ENCODE peak calls at places on chromosome 14, in ten cellular contexts. One of them, this sample, is unnamed.

GRCh38 chr14:92553456-92553855 is 39.9 kb downstream of the RIN3 start:
- DNase-seq in cardiac fibroblast: peak
- DNase-seq in astrocyte: peak
- DNase-seq in astrocyte of the spinal cord: peak
- DNase-seq in body of pancreas: no peak
- DNase-seq in CD8-positive, alpha-beta T cell: no peak
- DNase-seq in left ventricle myocardium inferior: no peak
- DNase-seq in AG04450: no peak
- DNase-seq in lower lobe of right lung: no peak
- DNase-seq in bronchial epithelial cell: no peak
- DNase-seq in this sample: no peak

GRCh38 chr14:89417469-89418225 is 614 bp upstream of the FOXN3 start:
- DNase-seq in astrocyte: peak
- DNase-seq in CD8-positive, alpha-beta T cell: peak
- DNase-seq in bronchial epithelial cell: peak
- DNase-seq in lower lobe of right lung: peak
- DNase-seq in cardiac fibroblast: peak
- DNase-seq in AG04450: no peak
- DNase-seq in body of pancreas: peak
- DNase-seq in astrocyte of the spinal cord: peak
- DNase-seq in left ventricle myocardium inferior: peak
- DNase-seq in this sample: peak

GRCh38 chr14:32078794-32079663 is 1.9 kb downstream of the ARHGAP5 start:
- DNase-seq in left ventricle myocardium inferior: no peak
- DNase-seq in body of pancreas: no peak
- DNase-seq in AG04450: no peak
- DNase-seq in cardiac fibroblast: no peak
- DNase-seq in lower lobe of right lung: no peak
- DNase-seq in astrocyte of the spinal cord: peak
- DNase-seq in bronchial epithelial cell: peak
- DNase-seq in CD8-positive, alpha-beta T cell: no peak
- DNase-seq in astrocyte: peak
- DNase-seq in this sample: no peak

GRCh38 chr14:52922656-52923055 is 28.2 kb downstream of the FERMT2 start:
- DNase-seq in cardiac fibroblast: peak
- DNase-seq in AG04450: no peak
- DNase-seq in astrocyte of the spinal cord: peak
- DNase-seq in left ventricle myocardium inferior: no peak
- DNase-seq in astrocyte: peak
- DNase-seq in bronchial epithelial cell: no peak
- DNase-seq in lower lobe of right lung: no peak
- DNase-seq in body of pancreas: no peak
- DNase-seq in CD8-positive, alpha-beta T cell: no peak
- DNase-seq in this sample: no peak

GRCh38 chr14:67360469-67361206 is 510 bp downstream of the EIF2S1 start:
- DNase-seq in lower lobe of right lung: no peak
- DNase-seq in astrocyte of the spinal cord: no peak
- DNase-seq in bronchial epithelial cell: no peak
- DNase-seq in astrocyte: no peak
- DNase-seq in CD8-positive, alpha-beta T cell: no peak
- DNase-seq in cardiac fibroblast: no peak
- DNase-seq in AG04450: no peak
- DNase-seq in left ventricle myocardium inferior: no peak
- DNase-seq in body of pancreas: no peak
- DNase-seq in this sample: no peak

GRCh38 chr14:98015921-98016320 is 1218.7 kb downstream of the VRK1 start:
- DNase-seq in body of pancreas: no peak
- DNase-seq in CD8-positive, alpha-beta T cell: no peak
- DNase-seq in AG04450: no peak
- DNase-seq in astrocyte: no peak
- DNase-seq in cardiac fibroblast: no peak
- DNase-seq in bronchial epithelial cell: no peak
- DNase-seq in lower lobe of right lung: no peak
- DNase-seq in left ventricle myocardium inferior: no peak
- DNase-seq in astrocyte of the spinal cord: no peak
- DNase-seq in this sample: no peak

GRCh38 chr14:97177016-97177415 is 379.8 kb downstream of the VRK1 start:
- DNase-seq in astrocyte of the spinal cord: no peak
- DNase-seq in lower lobe of right lung: no peak
- DNase-seq in bronchial epithelial cell: peak
- DNase-seq in CD8-positive, alpha-beta T cell: peak
- DNase-seq in body of pancreas: peak
- DNase-seq in astrocyte: no peak
- DNase-seq in left ventricle myocardium inferior: no peak
- DNase-seq in AG04450: no peak
- DNase-seq in cardiac fibroblast: no peak
- DNase-seq in this sample: no peak

GRCh38 chr14:53432378-53432802 is 279.3 kb upstream of the DDHD1 start:
- DNase-seq in cardiac fibroblast: peak
- DNase-seq in astrocyte: peak
- DNase-seq in astrocyte of the spinal cord: peak
- DNase-seq in left ventricle myocardium inferior: no peak
- DNase-seq in lower lobe of right lung: no peak
- DNase-seq in body of pancreas: no peak
- DNase-seq in bronchial epithelial cell: peak
- DNase-seq in AG04450: peak
- DNase-seq in CD8-positive, alpha-beta T cell: no peak
- DNase-seq in this sample: no peak

GRCh38 chr14:24310666-24311604 is at the start of gene LTB4R:
- DNase-seq in CD8-positive, alpha-beta T cell: peak
- DNase-seq in cardiac fibroblast: peak
- DNase-seq in bronchial epithelial cell: peak
- DNase-seq in astrocyte: peak
- DNase-seq in astrocyte of the spinal cord: peak
- DNase-seq in lower lobe of right lung: peak
- DNase-seq in AG04450: no peak
- DNase-seq in body of pancreas: peak
- DNase-seq in left ventricle myocardium inferior: peak
- DNase-seq in this sample: peak

GRCh38 chr14:61438497-61438859 is 117.1 kb downstream of the PRKCH start:
- DNase-seq in astrocyte of the spinal cord: no peak
- DNase-seq in bronchial epithelial cell: peak
- DNase-seq in left ventricle myocardium inferior: no peak
- DNase-seq in CD8-positive, alpha-beta T cell: no peak
- DNase-seq in body of pancreas: no peak
- DNase-seq in AG04450: no peak
- DNase-seq in cardiac fibroblast: no peak
- DNase-seq in lower lobe of right lung: no peak
- DNase-seq in astrocyte: no peak
- DNase-seq in this sample: no peak

GRCh38 chr14:53744846-53745245 is 211.8 kb downstream of the BMP4 start:
- DNase-seq in astrocyte: no peak
- DNase-seq in body of pancreas: no peak
- DNase-seq in lower lobe of right lung: no peak
- DNase-seq in astrocyte of the spinal cord: no peak
- DNase-seq in bronchial epithelial cell: no peak
- DNase-seq in AG04450: no peak
- DNase-seq in left ventricle myocardium inferior: no peak
- DNase-seq in cardiac fibroblast: no peak
- DNase-seq in CD8-positive, alpha-beta T cell: no peak
- DNase-seq in this sample: no peak

GRCh38 chr14:99242816-99243795 is 28.9 kb downstream of the BCL11B start:
- DNase-seq in astrocyte of the spinal cord: no peak
- DNase-seq in AG04450: no peak
- DNase-seq in CD8-positive, alpha-beta T cell: no peak
- DNase-seq in astrocyte: no peak
- DNase-seq in left ventricle myocardium inferior: no peak
- DNase-seq in lower lobe of right lung: no peak
- DNase-seq in bronchial epithelial cell: peak
- DNase-seq in body of pancreas: no peak
- DNase-seq in cardiac fibroblast: no peak
- DNase-seq in this sample: no peak

GRCh38 chr14:35261774-35262173 is 30.4 kb upstream of the PSMA6 start:
- DNase-seq in astrocyte of the spinal cord: peak
- DNase-seq in astrocyte: no peak
- DNase-seq in left ventricle myocardium inferior: no peak
- DNase-seq in body of pancreas: no peak
- DNase-seq in CD8-positive, alpha-beta T cell: no peak
- DNase-seq in bronchial epithelial cell: peak
- DNase-seq in AG04450: no peak
- DNase-seq in lower lobe of right lung: no peak
- DNase-seq in cardiac fibroblast: peak
- DNase-seq in this sample: no peak
- TF ChIP-seq CTCF in astrocyte of the spinal cord: no peak
- TF ChIP-seq CTCF in astrocyte: peak
- TF ChIP-seq CTCF in left ventricle myocardium inferior: peak
- TF ChIP-seq CTCF in body of pancreas: no peak
- TF ChIP-seq CTCF in CD8-positive, alpha-beta T cell: no peak
- TF ChIP-seq CTCF in bronchial epithelial cell: peak
- TF ChIP-seq CTCF in AG04450: no peak
- TF ChIP-seq CTCF in lower lobe of right lung: peak
- TF ChIP-seq CTCF in cardiac fibroblast: no peak
- TF ChIP-seq CTCF in this sample: no peak

GRCh38 chr14:100470523-100470897 is 116.7 kb downstream of the BEGAIN start:
- DNase-seq in bronchial epithelial cell: no peak
- DNase-seq in AG04450: no peak
- DNase-seq in astrocyte: no peak
- DNase-seq in left ventricle myocardium inferior: no peak
- DNase-seq in cardiac fibroblast: no peak
- DNase-seq in astrocyte of the spinal cord: no peak
- DNase-seq in body of pancreas: no peak
- DNase-seq in lower lobe of right lung: no peak
- DNase-seq in CD8-positive, alpha-beta T cell: no peak
- DNase-seq in this sample: no peak

GRCh38 chr14:100473249-100473648 is 114.0 kb downstream of the BEGAIN start:
- DNase-seq in body of pancreas: no peak
- DNase-seq in cardiac fibroblast: no peak
- DNase-seq in AG04450: no peak
- DNase-seq in astrocyte: no peak
- DNase-seq in left ventricle myocardium inferior: no peak
- DNase-seq in lower lobe of right lung: no peak
- DNase-seq in astrocyte of the spinal cord: no peak
- DNase-seq in bronchial epithelial cell: no peak
- DNase-seq in CD8-positive, alpha-beta T cell: no peak
- DNase-seq in this sample: no peak

GRCh38 chr14:100472491-100472890 is 114.7 kb downstream of the BEGAIN start:
- DNase-seq in body of pancreas: no peak
- DNase-seq in astrocyte of the spinal cord: no peak
- DNase-seq in left ventricle myocardium inferior: no peak
- DNase-seq in AG04450: no peak
- DNase-seq in cardiac fibroblast: no peak
- DNase-seq in bronchial epithelial cell: no peak
- DNase-seq in astrocyte: no peak
- DNase-seq in lower lobe of right lung: no peak
- DNase-seq in CD8-positive, alpha-beta T cell: no peak
- DNase-seq in this sample: no peak

GRCh38 chr14:100472094-100472455 is 115.1 kb downstream of the BEGAIN start:
- DNase-seq in AG04450: no peak
- DNase-seq in bronchial epithelial cell: no peak
- DNase-seq in left ventricle myocardium inferior: no peak
- DNase-seq in cardiac fibroblast: no peak
- DNase-seq in astrocyte of the spinal cord: no peak
- DNase-seq in astrocyte: no peak
- DNase-seq in lower lobe of right lung: no peak
- DNase-seq in body of pancreas: peak
- DNase-seq in CD8-positive, alpha-beta T cell: no peak
- DNase-seq in this sample: no peak

GRCh38 chr14:100471451-100472093 is 115.6 kb downstream of the BEGAIN start:
- DNase-seq in CD8-positive, alpha-beta T cell: no peak
- DNase-seq in body of pancreas: peak
- DNase-seq in astrocyte: peak
- DNase-seq in bronchial epithelial cell: no peak
- DNase-seq in left ventricle myocardium inferior: no peak
- DNase-seq in AG04450: no peak
- DNase-seq in cardiac fibroblast: no peak
- DNase-seq in lower lobe of right lung: no peak
- DNase-seq in astrocyte of the spinal cord: peak
- DNase-seq in this sample: no peak
- TF ChIP-seq CTCF in CD8-positive, alpha-beta T cell: no peak
- TF ChIP-seq CTCF in body of pancreas: no peak
- TF ChIP-seq CTCF in astrocyte: no peak
- TF ChIP-seq CTCF in bronchial epithelial cell: no peak
- TF ChIP-seq CTCF in left ventricle myocardium inferior: no peak
- TF ChIP-seq CTCF in AG04450: no peak
- TF ChIP-seq CTCF in cardiac fibroblast: no peak
- TF ChIP-seq CTCF in lower lobe of right lung: no peak
- TF ChIP-seq CTCF in astrocyte of the spinal cord: no peak
- TF ChIP-seq CTCF in this sample: no peak

DNA sequence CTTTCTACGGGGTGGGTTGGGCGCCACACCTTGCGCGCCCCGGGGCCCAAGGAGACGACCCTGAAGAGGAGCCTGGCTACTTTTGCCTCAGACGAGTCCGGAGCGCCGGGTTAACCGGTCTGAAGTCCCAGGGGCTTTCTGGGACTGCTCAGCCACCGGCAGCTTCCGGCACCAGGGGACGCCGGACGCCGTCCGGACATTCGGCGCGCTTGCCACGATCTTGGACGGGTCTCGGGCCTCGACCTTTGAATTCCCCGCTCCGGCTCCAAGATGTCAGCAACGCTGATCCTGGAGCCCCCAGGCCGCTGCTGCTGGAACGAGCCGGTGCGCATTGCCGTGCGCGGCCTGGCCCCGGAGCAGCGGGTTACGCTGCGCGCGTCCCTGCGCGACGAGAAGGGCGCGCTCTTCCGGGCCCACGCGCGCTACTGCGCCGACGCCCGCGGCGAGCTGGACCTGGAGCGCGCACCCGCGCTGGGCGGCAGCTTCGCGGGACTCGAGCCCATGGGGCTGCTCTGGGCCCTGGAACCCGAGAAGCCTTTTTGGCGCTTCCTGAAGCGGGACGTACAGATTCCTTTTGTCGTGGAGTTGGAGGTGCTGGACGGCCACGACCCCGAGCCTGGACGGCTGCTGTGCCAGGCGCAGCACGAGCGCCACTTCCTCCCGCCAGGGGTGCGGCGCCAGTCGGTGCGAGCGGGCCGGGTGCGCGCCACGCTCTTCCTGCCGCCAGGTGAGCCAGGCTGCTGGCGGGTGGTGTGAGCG is at the start of gene ACOT4:
- DNase-seq in lower lobe of right lung: peak
- DNase-seq in left ventricle myocardium inferior: peak
- DNase-seq in astrocyte: peak
- DNase-seq in CD8-positive, alpha-beta T cell: peak
- DNase-seq in bronchial epithelial cell: no peak
- DNase-seq in AG04450: no peak
- DNase-seq in body of pancreas: peak
- DNase-seq in cardiac fibroblast: peak
- DNase-seq in astrocyte of the spinal cord: peak
- DNase-seq in this sample: peak
- TF ChIP-seq CTCF in lower lobe of right lung: peak
- TF ChIP-seq CTCF in left ventricle myocardium inferior: peak
- TF ChIP-seq CTCF in astrocyte: no peak
- TF ChIP-seq CTCF in CD8-positive, alpha-beta T cell: no peak
- TF ChIP-seq CTCF in bronchial epithelial cell: peak
- TF ChIP-seq CTCF in AG04450: no peak
- TF ChIP-seq CTCF in body of pancreas: no peak
- TF ChIP-seq CTCF in cardiac fibroblast: no peak
- TF ChIP-seq CTCF in astrocyte of the spinal cord: no peak
- TF ChIP-seq CTCF in this sample: no peak

DNA sequence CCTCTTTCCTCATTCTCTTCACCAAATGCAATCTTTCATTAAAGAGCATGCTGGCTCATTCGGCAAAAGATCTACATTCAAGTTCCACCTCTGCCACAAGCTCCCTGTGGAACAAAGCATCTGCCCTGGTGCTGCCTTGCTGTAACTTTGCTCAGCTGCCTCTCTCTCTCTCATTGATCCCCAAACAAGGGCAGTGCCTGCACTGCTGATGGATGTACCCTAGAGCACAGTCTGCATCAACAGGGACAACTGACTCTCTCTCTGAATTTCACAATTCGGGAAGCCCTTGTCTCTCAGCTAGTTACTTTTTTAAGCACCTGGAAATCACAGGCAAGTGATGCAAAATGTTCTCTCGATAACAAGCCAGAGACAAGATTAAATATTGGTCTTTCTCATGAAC is 174.0 kb upstream of the DIO2 start:
- DNase-seq in lower lobe of right lung: no peak
- DNase-seq in CD8-positive, alpha-beta T cell: no peak
- DNase-seq in cardiac fibroblast: no peak
- DNase-seq in body of pancreas: no peak
- DNase-seq in AG04450: no peak
- DNase-seq in bronchial epithelial cell: no peak
- DNase-seq in left ventricle myocardium inferior: no peak
- DNase-seq in astrocyte: no peak
- DNase-seq in astrocyte of the spinal cord: no peak
- DNase-seq in this sample: no peak
- TF ChIP-seq CTCF in lower lobe of right lung: no peak
- TF ChIP-seq CTCF in CD8-positive, alpha-beta T cell: no peak
- TF ChIP-seq CTCF in cardiac fibroblast: no peak
- TF ChIP-seq CTCF in body of pancreas: no peak
- TF ChIP-seq CTCF in AG04450: no peak
- TF ChIP-seq CTCF in bronchial epithelial cell: no peak
- TF ChIP-seq CTCF in left ventricle myocardium inferior: no peak
- TF ChIP-seq CTCF in astrocyte: no peak
- TF ChIP-seq CTCF in astrocyte of the spinal cord: no peak
- TF ChIP-seq CTCF in this sample: no peak

This sample was measured in activated B cell treated with CpG ODN at 0.5 μM for 24 hours.